ENCODE peak calls at places on chromosomes 1 and 21, in eight cellular contexts. Y is B cell; Q is heart right ventricle; W is ACHN; N is effector memory CD8-positive, alpha-beta T cell; B is stimulated activated naive CD8-positive, alpha-beta T cell treated with anti-CD3 and anti-CD28 coated beads, Interleukin-15, amount 100 ng/mL, for 72 hours; R is stromal cell of bone marrow; X is stimulated activated CD4-positive, alpha-beta T cell treated with anti-CD3 and anti-CD28 coated beads, TNF-alpha, amount 100 ng/mL, for 4 hours. H is an unnamed sample.

GRCh38 chr1:246142320-246142893 is 364.7 kb downstream of the SMYD3 start:
- DNase-seq in Y (no peak), Q (no peak), W (peak; percentile 97), N (no peak), B (no peak), R (peak; percentile 94), X (no peak), H (no peak)

GRCh38 chr21:33273044-33273443 is 6.9 kb downstream of the IL10RB start:
- DNase-seq in Y (no peak), Q (no peak), W (no peak), N (no peak), B (no peak), R (no peak), X (no peak), H (no peak)

GRCh38 chr1:86773331-86774288 is 69.2 kb downstream of the SH3GLB1 start:
- DNase-seq in Y (no peak), Q (no peak), W (peak; percentile 14), N (no peak), B (no peak), R (no peak), X (no peak), H (no peak)

GRCh38 chr1:198125995-198126758 is 30.6 kb upstream of the NEK7 start:
- DNase-seq in Y (no peak), Q (no peak), W (no peak), N (no peak), B (no peak), R (peak; percentile 68), X (no peak), H (no peak)

GRCh38 chr21:44846201-44846484 is 27.3 kb downstream of the PTTG1IP start:
- DNase-seq in Y (no peak), Q (no peak), W (no peak), N (no peak), B (no peak), R (no peak), X (no peak), H (no peak)

GRCh38 chr1:185158806-185159205 is 1.8 kb downstream of the SWT1 start:
- DNase-seq in Y (no peak), Q (no peak), W (no peak), N (no peak), B (no peak), R (no peak), X (no peak), H (peak; percentile 9)

GRCh38 chr1:6347641-6348487 is 45.7 kb downstream of the ACOT7 start:
- DNase-seq in Y (peak; percentile 77), Q (no peak), W (peak; percentile 42), N (peak; percentile 64), B (peak; percentile 68), R (no peak), X (peak; percentile 46), H (no peak)

GRCh38 chr21:32741336-32741735 is 13.5 kb upstream of the SYNJ1 start:
- DNase-seq in Y (no peak), Q (no peak), W (no peak), N (no peak), B (no peak), R (no peak), X (no peak), H (no peak)

GRCh38 chr1:8495928-8496401 is 178.1 kb downstream of the SLC45A1 start:
- DNase-seq in Y (no peak), Q (no peak), W (no peak), N (peak; percentile 10), B (peak; percentile 30), R (no peak), X (no peak), H (no peak)

GRCh38 chr1:58979085-58979484 is 195.2 kb upstream of the JUN start:
- DNase-seq in Y (no peak), Q (no peak), W (no peak), N (no peak), B (no peak), R (no peak), X (no peak), H (no peak)

GRCh38 chr1:185973645-185974044 is 239.5 kb downstream of the HMCN1 start:
- DNase-seq in Y (no peak), Q (no peak), W (peak; percentile 96), N (no peak), B (no peak), R (peak; percentile 92), X (no peak), H (no peak)

GRCh38 chr1:41447995-41448770 is 36.3 kb downstream of the EDN2 start:
- DNase-seq in Y (no peak), Q (no peak), W (no peak), N (no peak), B (no peak), R (no peak), X (no peak), H (no peak)

GRCh38 chr1:19978143-19978542 is 1.3 kb downstream of the PLA2G2A start:
- DNase-seq in Y (no peak), Q (no peak), W (no peak), N (no peak), B (no peak), R (no peak), X (no peak), H (no peak)

GRCh38 chr1:222643603-222643936 is 25.7 kb downstream of the MIA3 start:
- DNase-seq in Y (no peak), Q (no peak), W (peak; percentile 61), N (no peak), B (no peak), R (peak; percentile 12), X (no peak), H (no peak)

GRCh38 chr21:46667191-46667734 is 31.8 kb downstream of the PRMT2 start:
- DNase-seq in Y (no peak), Q (no peak), W (peak; percentile 31), N (no peak), B (peak; percentile 31), R (no peak), X (no peak), H (no peak)

GRCh38 chr1:94045465-94046056 is 75.4 kb downstream of the ABCA4 start:
- DNase-seq in Y (no peak), Q (peak; percentile 88), W (peak; percentile 96), N (no peak), B (peak; percentile 13), R (peak; percentile 82), X (no peak), H (peak; percentile 90)

H was measured in G401.